ENCODE peak calls at places on chromosomes 13 and 19, in nine cellular contexts. V is aorta; X is CD8-positive, alpha-beta T cell; L is OCI-LY7; N is endothelial cell; U is stimulated activated CD4-positive, alpha-beta T cell treated with anti-CD3 and anti-CD28 coated beads, Interleukin-1b, Interleukin-23, amount 100 ng/mL, for 1 hour; Q is NCI-H2171 treated with DMSO at 0.1 percent for 48 hours; S is frontal cortex; E is amniotic stem cell. B is an unnamed sample.

GRCh38 chr13:37382156-37382555 is 216.4 kb downstream of the POSTN start:
- DNase-seq in V (no peak), X (no peak), L (no peak), N (no peak), U (no peak), Q (no peak), S (no peak), E (no peak), B (no peak)

GRCh38 chr13:114076329-114076761 is 56.1 kb downstream of the RASA3 start:
- DNase-seq in V (peak; percentile 29), X (no peak), L (no peak), N (no peak), U (no peak), Q (no peak), S (no peak), E (no peak), B (no peak)

GRCh38 chr19:19403373-19403901 is 2.0 kb upstream of the GATAD2A start:
- DNase-seq in V (no peak), X (no peak), L (no peak), N (no peak), U (no peak), Q (no peak), S (no peak), E (peak; percentile 4), B (no peak)

GRCh38 chr19:42280761-42281174 is 11.7 kb downstream of the CIC start:
- DNase-seq in V (peak; percentile 86), X (no peak), L (no peak), N (no peak), U (no peak), Q (no peak), S (peak; percentile 76), E (no peak), B (no peak)

GRCh38 chr13:39876258-39876657 is 220.8 kb downstream of the COG6 start:
- DNase-seq in V (no peak), X (no peak), L (no peak), N (no peak), U (no peak), Q (no peak), S (no peak), E (peak; percentile 62), B (no peak)

GRCh38 chr19:52189745-52190678 is at the start of gene PPP2R1A:
- DNase-seq in V (peak; percentile 100), X (peak; percentile 100), L (peak; percentile 100), N (peak; percentile 95), U (peak; percentile 90), Q (peak; percentile 100), S (peak; percentile 93), E (peak; percentile 100), B (peak; percentile 100)

GRCh38 chr13:24271611-24272451 is 37.5 kb upstream of the C1QTNF9 start:
- DNase-seq in V (peak; percentile 83), X (peak; percentile 81), L (no peak), N (no peak), U (no peak), Q (no peak), S (peak; percentile 57), E (no peak), B (peak; percentile 68)

GRCh38 chr19:18300930-18301717 is 19.7 kb upstream of the JUND start:
- DNase-seq in V (peak; percentile 92), X (no peak), L (no peak), N (no peak), U (no peak), Q (no peak), S (no peak), E (no peak), B (no peak)

GRCh38 chr13:25037057-25037813 is 58.7 kb upstream of the PABPC3 start:
- DNase-seq in V (no peak), X (peak; percentile 30), L (peak; percentile 71), N (peak; percentile 63), U (no peak), Q (peak; percentile 14), S (peak; percentile 44), E (peak; percentile 49), B (peak; percentile 52)

GRCh38 chr13:25872871-25873607 is 178.8 kb downstream of the SHISA2 start:
- DNase-seq in V (no peak), X (no peak), L (no peak), N (no peak), U (no peak), Q (no peak), S (peak; percentile 24), E (no peak), B (no peak)

GRCh38 chr13:30108913-30109237 is 198.5 kb downstream of the KATNAL1 start:
- DNase-seq in V (no peak), X (peak; percentile 39), L (no peak), N (no peak), U (no peak), Q (peak; percentile 50), S (no peak), E (no peak), B (peak; percentile 33)

GRCh38 chr19:35144600-35145436 is 1.8 kb downstream of the FXYD7 start:
- DNase-seq in V (no peak), X (no peak), L (peak; percentile 36), N (peak; percentile 14), U (no peak), Q (peak; percentile 71), S (no peak), E (no peak), B (no peak)

GRCh38 chr13:25218011-25218410 is 45.9 kb upstream of the AMER2 start:
- DNase-seq in V (no peak), X (no peak), L (no peak), N (no peak), U (no peak), Q (no peak), S (no peak), E (no peak), B (no peak)

GRCh38 chr19:342801-343421 is 1.7 kb downstream of the MIER2 start:
- DNase-seq in V (peak; percentile 91), X (no peak), L (no peak), N (no peak), U (no peak), Q (no peak), S (peak; percentile 55), E (peak; percentile 42), B (no peak)

GRCh38 chr19:41957838-41958366 is 1.2 kb downstream of the RABAC1 start:
- DNase-seq in V (peak; percentile 63), X (peak; percentile 44), L (peak; percentile 80), N (peak; percentile 77), U (no peak), Q (peak; percentile 69), S (peak; percentile 87), E (peak; percentile 80), B (peak; percentile 81)

GRCh38 chr13:108947551-108948030 is 318.2 kb downstream of the MYO16 start:
- DNase-seq in V (peak; percentile 66), X (no peak), L (no peak), N (no peak), U (no peak), Q (no peak), S (no peak), E (no peak), B (no peak)

GRCh38 chr13:65597839-65598818 is 1632.0 kb downstream of the PCDH9 start:
- DNase-seq in V (no peak), X (no peak), L (no peak), N (no peak), U (no peak), Q (no peak), S (no peak), E (no peak), B (no peak)

GRCh38 chr19:29666634-29667389 is 1.6 kb downstream of the PLEKHF1 start:
- DNase-seq in V (peak; percentile 89), X (no peak), L (no peak), N (peak; percentile 56), U (no peak), Q (no peak), S (no peak), E (peak; percentile 46), B (peak; percentile 55)

GRCh38 chr13:40537146-40537895 is 129.1 kb downstream of the FOXO1 start:
- DNase-seq in V (no peak), X (no peak), L (no peak), N (no peak), U (no peak), Q (no peak), S (no peak), E (no peak), B (no peak)

B was measured in HepG2.